ENCODE peak calls at places on chromosomes 3 and 15, in ten cellular contexts. One of them, this sample, is unnamed.

GRCh38 chr15:78065284-78065872 is 12.1 kb downstream of the TBC1D2B start:
- DNase-seq in spleen: no peak
- DNase-seq in breast epithelium: peak; percentile 90
- DNase-seq in fibroblast of lung: peak; percentile 99
- DNase-seq in thoracic aorta: no peak
- DNase-seq in kidney: peak; percentile 91
- DNase-seq in HepG2: peak; percentile 99
- DNase-seq in adipocyte: peak; percentile 98
- DNase-seq in aorta: no peak
- DNase-seq in GM23248: peak; percentile 99
- DNase-seq in this sample: no peak

GRCh38 chr3:196970547-196971093 is 2.0 kb upstream of the PIGZ start:
- DNase-seq in spleen: peak; percentile 30
- DNase-seq in breast epithelium: no peak
- DNase-seq in fibroblast of lung: no peak
- DNase-seq in thoracic aorta: no peak
- DNase-seq in kidney: no peak
- DNase-seq in HepG2: no peak
- DNase-seq in adipocyte: no peak
- DNase-seq in aorta: no peak
- DNase-seq in GM23248: no peak
- DNase-seq in this sample: no peak

GRCh38 chr3:197730200-197730599 is 6.5 kb downstream of the RUBCN start:
- DNase-seq in spleen: no peak
- DNase-seq in breast epithelium: no peak
- DNase-seq in fibroblast of lung: peak; percentile 91
- DNase-seq in thoracic aorta: no peak
- DNase-seq in kidney: no peak
- DNase-seq in HepG2: no peak
- DNase-seq in adipocyte: peak; percentile 69
- DNase-seq in aorta: no peak
- DNase-seq in GM23248: peak; percentile 74
- DNase-seq in this sample: no peak

GRCh38 chr3:154954750-154955149 is 125.4 kb upstream of the MME start:
- DNase-seq in spleen: no peak
- DNase-seq in breast epithelium: no peak
- DNase-seq in fibroblast of lung: peak; percentile 24
- DNase-seq in thoracic aorta: no peak
- DNase-seq in kidney: no peak
- DNase-seq in HepG2: no peak
- DNase-seq in adipocyte: peak; percentile 75
- DNase-seq in aorta: no peak
- DNase-seq in GM23248: peak; percentile 72
- DNase-seq in this sample: no peak

GRCh38 chr15:83897037-83897436 is 243.1 kb downstream of the ADAMTSL3 start:
- DNase-seq in spleen: no peak
- DNase-seq in breast epithelium: no peak
- DNase-seq in fibroblast of lung: no peak
- DNase-seq in thoracic aorta: no peak
- DNase-seq in kidney: no peak
- DNase-seq in HepG2: no peak
- DNase-seq in adipocyte: no peak
- DNase-seq in aorta: no peak
- DNase-seq in GM23248: no peak
- DNase-seq in this sample: no peak

GRCh38 chr3:194272861-194273266 is 78.3 kb downstream of the CPN2 start:
- DNase-seq in spleen: peak; percentile 59
- DNase-seq in breast epithelium: peak; percentile 17
- DNase-seq in fibroblast of lung: no peak
- DNase-seq in thoracic aorta: no peak
- DNase-seq in kidney: no peak
- DNase-seq in HepG2: no peak
- DNase-seq in adipocyte: no peak
- DNase-seq in aorta: peak; percentile 41
- DNase-seq in GM23248: peak; percentile 69
- DNase-seq in this sample: no peak

GRCh38 chr15:75713338-75713895 is 769 bp upstream of the CSPG4 start:
- DNase-seq in spleen: no peak
- DNase-seq in breast epithelium: no peak
- DNase-seq in fibroblast of lung: peak; percentile 43
- DNase-seq in thoracic aorta: no peak
- DNase-seq in kidney: no peak
- DNase-seq in HepG2: no peak
- DNase-seq in adipocyte: no peak
- DNase-seq in aorta: peak; percentile 89
- DNase-seq in GM23248: peak; percentile 43
- DNase-seq in this sample: no peak

GRCh38 chr15:85026304-85027032 is 44.8 kb downstream of the PDE8A start:
- DNase-seq in spleen: no peak
- DNase-seq in breast epithelium: no peak
- DNase-seq in fibroblast of lung: peak; percentile 15
- DNase-seq in thoracic aorta: no peak
- DNase-seq in kidney: no peak
- DNase-seq in HepG2: no peak
- DNase-seq in adipocyte: peak; percentile 35
- DNase-seq in aorta: no peak
- DNase-seq in GM23248: no peak
- DNase-seq in this sample: no peak

GRCh38 chr3:42050126-42050525 is 41.0 kb upstream of the TRAK1 start:
- DNase-seq in spleen: no peak
- DNase-seq in breast epithelium: no peak
- DNase-seq in fibroblast of lung: no peak
- DNase-seq in thoracic aorta: no peak
- DNase-seq in kidney: no peak
- DNase-seq in HepG2: no peak
- DNase-seq in adipocyte: no peak
- DNase-seq in aorta: no peak
- DNase-seq in GM23248: no peak
- DNase-seq in this sample: no peak

GRCh38 chr3:180744226-180744625 is 64.9 kb upstream of the CCDC39 start:
- DNase-seq in spleen: no peak
- DNase-seq in breast epithelium: no peak
- DNase-seq in fibroblast of lung: peak; percentile 1
- DNase-seq in thoracic aorta: no peak
- DNase-seq in kidney: no peak
- DNase-seq in HepG2: no peak
- DNase-seq in adipocyte: no peak
- DNase-seq in aorta: no peak
- DNase-seq in GM23248: no peak
- DNase-seq in this sample: no peak

GRCh38 chr3:169104972-169105371 is 558.5 kb downstream of the MECOM start:
- DNase-seq in spleen: no peak
- DNase-seq in breast epithelium: no peak
- DNase-seq in fibroblast of lung: peak; percentile 86
- DNase-seq in thoracic aorta: no peak
- DNase-seq in kidney: no peak
- DNase-seq in HepG2: peak; percentile 9
- DNase-seq in adipocyte: no peak
- DNase-seq in aorta: no peak
- DNase-seq in GM23248: peak; percentile 43
- DNase-seq in this sample: no peak

GRCh38 chr15:26729581-26729980 is 43.3 kb downstream of the GABRB3 start:
- DNase-seq in spleen: no peak
- DNase-seq in breast epithelium: no peak
- DNase-seq in fibroblast of lung: no peak
- DNase-seq in thoracic aorta: no peak
- DNase-seq in kidney: no peak
- DNase-seq in HepG2: no peak
- DNase-seq in adipocyte: no peak
- DNase-seq in aorta: no peak
- DNase-seq in GM23248: no peak
- DNase-seq in this sample: no peak

GRCh38 chr15:93399121-93399520 is 310.1 kb upstream of the RGMA start:
- DNase-seq in spleen: no peak
- DNase-seq in breast epithelium: no peak
- DNase-seq in fibroblast of lung: no peak
- DNase-seq in thoracic aorta: no peak
- DNase-seq in kidney: no peak
- DNase-seq in HepG2: no peak
- DNase-seq in adipocyte: no peak
- DNase-seq in aorta: no peak
- DNase-seq in GM23248: no peak
- DNase-seq in this sample: no peak

GRCh38 chr3:171056528-171056927 is 30.0 kb upstream of the SLC2A2 start:
- DNase-seq in spleen: no peak
- DNase-seq in breast epithelium: no peak
- DNase-seq in fibroblast of lung: peak; percentile 82
- DNase-seq in thoracic aorta: no peak
- DNase-seq in kidney: no peak
- DNase-seq in HepG2: peak; percentile 35
- DNase-seq in adipocyte: no peak
- DNase-seq in aorta: no peak
- DNase-seq in GM23248: peak; percentile 73
- DNase-seq in this sample: no peak

GRCh38 chr3:133734305-133734704 is 11.9 kb upstream of the TF start:
- DNase-seq in spleen: no peak
- DNase-seq in breast epithelium: no peak
- DNase-seq in fibroblast of lung: no peak
- DNase-seq in thoracic aorta: no peak
- DNase-seq in kidney: no peak
- DNase-seq in HepG2: no peak
- DNase-seq in adipocyte: no peak
- DNase-seq in aorta: no peak
- DNase-seq in GM23248: no peak
- DNase-seq in this sample: no peak
- H3K4me1 ChIP-seq in spleen: no peaks in the 10 kb centered on the region
- H3K4me1 ChIP-seq in breast epithelium: no peaks in the 10 kb centered on the region
- H3K4me1 ChIP-seq in fibroblast of lung: no peaks in the 10 kb centered on the region
- H3K4me1 ChIP-seq in thoracic aorta: no peaks in the 10 kb centered on the region
- H3K4me1 ChIP-seq in kidney: no peaks in the 10 kb centered on the region
- H3K4me1 ChIP-seq in HepG2: peaks cover 68% of the 10 kb centered on the region
- H3K4me1 ChIP-seq in adipocyte: no peaks in the 10 kb centered on the region
- H3K4me1 ChIP-seq in aorta: no peaks in the 10 kb centered on the region
- H3K4me1 ChIP-seq in GM23248: no peaks in the 10 kb centered on the region
- H3K4me1 ChIP-seq in this sample: no peaks in the 10 kb centered on the region

GRCh38 chr15:90190606-90191343 is 10.4 kb upstream of the SEMA4B start:
- DNase-seq in spleen: peak; percentile 95
- DNase-seq in breast epithelium: peak; percentile 74
- DNase-seq in fibroblast of lung: no peak
- DNase-seq in thoracic aorta: no peak
- DNase-seq in kidney: peak; percentile 87
- DNase-seq in HepG2: no peak
- DNase-seq in adipocyte: no peak
- DNase-seq in aorta: no peak
- DNase-seq in GM23248: no peak
- DNase-seq in this sample: no peak

GRCh38 chr15:90192961-90193786 is 8.0 kb upstream of the SEMA4B start:
- DNase-seq in spleen: peak; percentile 66
- DNase-seq in breast epithelium: no peak
- DNase-seq in fibroblast of lung: peak; percentile 15
- DNase-seq in thoracic aorta: no peak
- DNase-seq in kidney: peak; percentile 27
- DNase-seq in HepG2: no peak
- DNase-seq in adipocyte: no peak
- DNase-seq in aorta: no peak
- DNase-seq in GM23248: no peak
- DNase-seq in this sample: no peak

GRCh38 chr15:90191344-90191687 is 9.8 kb upstream of the SEMA4B start:
- DNase-seq in spleen: no peak
- DNase-seq in breast epithelium: no peak
- DNase-seq in fibroblast of lung: no peak
- DNase-seq in thoracic aorta: no peak
- DNase-seq in kidney: no peak
- DNase-seq in HepG2: no peak
- DNase-seq in adipocyte: no peak
- DNase-seq in aorta: no peak
- DNase-seq in GM23248: no peak
- DNase-seq in this sample: no peak

GRCh38 chr15:90189781-90190467 is 11.2 kb upstream of the SEMA4B start:
- DNase-seq in spleen: no peak
- DNase-seq in breast epithelium: no peak
- DNase-seq in fibroblast of lung: no peak
- DNase-seq in thoracic aorta: no peak
- DNase-seq in kidney: peak; percentile 61
- DNase-seq in HepG2: no peak
- DNase-seq in adipocyte: no peak
- DNase-seq in aorta: no peak
- DNase-seq in GM23248: no peak
- DNase-seq in this sample: no peak

DNA sequence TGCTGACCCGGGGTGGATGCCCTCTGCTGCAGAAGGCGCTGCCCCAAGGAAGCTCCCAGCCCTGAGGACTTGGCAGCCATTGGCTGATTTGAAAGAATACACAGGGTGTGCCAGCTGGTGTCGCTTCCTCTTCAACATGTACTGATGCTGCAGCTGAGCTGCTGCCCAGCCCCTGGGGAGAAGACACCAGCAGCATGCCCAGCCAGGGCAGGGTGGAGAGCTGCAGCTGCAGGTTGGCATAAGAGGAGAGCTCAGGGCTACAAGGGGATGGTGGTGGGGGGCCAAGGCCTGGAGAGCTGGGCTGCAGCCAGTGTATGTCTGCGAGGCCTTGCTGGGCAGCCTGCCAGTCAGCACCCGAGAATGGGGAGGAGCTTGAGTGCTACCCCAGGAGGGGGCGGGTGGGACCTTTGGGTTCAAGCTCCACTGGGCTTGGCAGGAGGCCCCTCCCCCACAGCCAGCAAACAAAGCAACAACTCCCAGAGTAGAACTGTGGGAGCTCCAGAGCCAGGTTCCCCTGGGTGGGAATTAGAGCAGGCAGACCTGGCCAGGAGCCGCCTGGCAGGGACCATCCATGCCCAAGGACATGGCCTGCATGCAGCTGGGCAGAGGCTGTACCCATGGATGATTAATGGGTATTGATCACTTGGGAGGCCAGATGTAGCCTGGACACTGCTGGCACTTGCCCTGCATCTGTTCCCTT is 9.2 kb upstream of the SEMA4B start:
- DNase-seq in spleen: peak; percentile 94
- DNase-seq in breast epithelium: peak; percentile 81
- DNase-seq in fibroblast of lung: peak; percentile 29
- DNase-seq in thoracic aorta: no peak
- DNase-seq in kidney: peak; percentile 97
- DNase-seq in HepG2: peak; percentile 90
- DNase-seq in adipocyte: no peak
- DNase-seq in aorta: no peak
- DNase-seq in GM23248: no peak
- DNase-seq in this sample: peak; percentile 64
- H3K4me1 ChIP-seq in spleen: peaks cover 90% of the 10 kb centered on the region
- H3K4me1 ChIP-seq in breast epithelium: no peaks in the 10 kb centered on the region
- H3K4me1 ChIP-seq in fibroblast of lung: peaks cover 9% of the 10 kb centered on the region
- H3K4me1 ChIP-seq in thoracic aorta: peaks cover 17% of the 10 kb centered on the region
- H3K4me1 ChIP-seq in kidney: peaks cover 26% of the 10 kb centered on the region
- H3K4me1 ChIP-seq in HepG2: peaks cover 42% of the 10 kb centered on the region
- H3K4me1 ChIP-seq in adipocyte: peaks cover 12% of the 10 kb centered on the region
- H3K4me1 ChIP-seq in aorta: no peaks in the 10 kb centered on the region
- H3K4me1 ChIP-seq in GM23248: no peaks in the 10 kb centered on the region
- H3K4me1 ChIP-seq in this sample: peaks cover 46% of the 10 kb centered on the region

GRCh38 chr15:67828969-67829646 is 3.8 kb downstream of the SKOR1 start:
- DNase-seq in spleen: peak; percentile 52
- DNase-seq in breast epithelium: no peak
- DNase-seq in fibroblast of lung: no peak
- DNase-seq in thoracic aorta: no peak
- DNase-seq in kidney: peak; percentile 59
- DNase-seq in HepG2: no peak
- DNase-seq in adipocyte: no peak
- DNase-seq in aorta: peak; percentile 69
- DNase-seq in GM23248: no peak
- DNase-seq in this sample: no peak
- H3K4me1 ChIP-seq in spleen: peaks cover 86% of the 10 kb centered on the region
- H3K4me1 ChIP-seq in breast epithelium: peaks cover 7% of the 10 kb centered on the region
- H3K4me1 ChIP-seq in fibroblast of lung: peaks cover 4% of the 10 kb centered on the region
- H3K4me1 ChIP-seq in thoracic aorta: peaks cover 33% of the 10 kb centered on the region
- H3K4me1 ChIP-seq in kidney: peaks cover 11% of the 10 kb centered on the region
- H3K4me1 ChIP-seq in HepG2: peaks cover 8% of the 10 kb centered on the region
- H3K4me1 ChIP-seq in adipocyte: peaks cover 21% of the 10 kb centered on the region
- H3K4me1 ChIP-seq in aorta: no peaks in the 10 kb centered on the region
- H3K4me1 ChIP-seq in GM23248: no peaks in the 10 kb centered on the region
- H3K4me1 ChIP-seq in this sample: peaks cover 78% of the 10 kb centered on the region

GRCh38 chr15:64763462-64763861 is 11.9 kb downstream of the RBPMS2 start:
- DNase-seq in spleen: no peak
- DNase-seq in breast epithelium: no peak
- DNase-seq in fibroblast of lung: no peak
- DNase-seq in thoracic aorta: no peak
- DNase-seq in kidney: no peak
- DNase-seq in HepG2: no peak
- DNase-seq in adipocyte: no peak
- DNase-seq in aorta: no peak
- DNase-seq in GM23248: no peak
- DNase-seq in this sample: no peak
- H3K4me1 ChIP-seq in spleen: no peaks in the 10 kb centered on the region
- H3K4me1 ChIP-seq in breast epithelium: no peaks in the 10 kb centered on the region
- H3K4me1 ChIP-seq in fibroblast of lung: no peaks in the 10 kb centered on the region
- H3K4me1 ChIP-seq in thoracic aorta: no peaks in the 10 kb centered on the region
- H3K4me1 ChIP-seq in kidney: peaks cover 6% of the 10 kb centered on the region
- H3K4me1 ChIP-seq in HepG2: peaks cover 18% of the 10 kb centered on the region
- H3K4me1 ChIP-seq in adipocyte: no peaks in the 10 kb centered on the region
- H3K4me1 ChIP-seq in aorta: no peaks in the 10 kb centered on the region
- H3K4me1 ChIP-seq in GM23248: no peaks in the 10 kb centered on the region
- H3K4me1 ChIP-seq in this sample: no peaks in the 10 kb centered on the region